ENCODE peak calls at places on chromosomes 11 and 22, in seven cellular contexts. A is colonic mucosa; U is non-pigmented ciliary epithelial cell; W is effector CD4-positive, alpha-beta T cell; H is caudate nucleus; K is NCI-H1105; G is AG09319. E is an unnamed sample.

GRCh38 chr11:128520206-128520885 is 67.0 kb downstream of the ETS1 start:
- DNase-seq in W (no peak), A (no peak), U (no peak), K (no peak), H (no peak), G (no peak), E (no peak)

GRCh38 chr22:44274918-44275665 is 37.7 kb downstream of the SHISAL1 start:
- DNase-seq in U (no peak), H (no peak), G (no peak), A (no peak), K (no peak), W (no peak), E (no peak)

GRCh38 chr22:21734540-21735197 is 925 bp downstream of the YPEL1 start:
- DNase-seq in U (no peak), H (no peak), G (no peak), A (no peak), W (no peak), K (no peak), E (no peak)

GRCh38 chr11:18005376-18006129 is 7.3 kb downstream of the SERGEF start:
- DNase-seq in H (no peak), U (no peak), W (no peak), K (no peak), G (no peak), A (no peak), E (no peak)

GRCh38 chr22:40036591-40037225 is 42.0 kb downstream of the FAM83F start:
- DNase-seq in U (no peak), H (peak), W (peak), A (peak), K (peak), G (peak), E (peak)

GRCh38 chr11:78676026-78676557 is 101.4 kb upstream of the NARS2 start:
- DNase-seq in K (no peak), W (no peak), G (no peak), A (no peak), H (no peak), U (no peak), E (no peak)

GRCh38 chr11:5553347-5553746 is 5.0 kb upstream of the OR52H1 start:
- DNase-seq in H (no peak), K (no peak), A (no peak), W (no peak), U (no peak), G (no peak), E (no peak)

GRCh38 chr22:30232716-30233218 is 13.8 kb downstream of the LIF start:
- DNase-seq in K (no peak), W (no peak), A (no peak), G (no peak), H (no peak), U (no peak), E (no peak)

GRCh38 chr11:67282876-67283371 is 6.2 kb upstream of the ANKRD13D start:
- DNase-seq in U (no peak), K (no peak), W (no peak), A (no peak), H (no peak), G (no peak), E (no peak)

GRCh38 chr11:3162410-3163240 is 2.5 kb downstream of the OSBPL5 start:
- DNase-seq in A (no peak), G (no peak), K (no peak), W (no peak), U (no peak), H (no peak), E (no peak)

GRCh38 chr22:35961480-35961902 is 67.1 kb downstream of the RBFOX2 start:
- DNase-seq in H (no peak), K (peak), G (peak), W (no peak), A (no peak), U (no peak), E (no peak)

GRCh38 chr11:2885676-2886081 is at the start of gene CDKN1C:
- DNase-seq in K (peak), A (peak), H (peak), U (no peak), G (peak), W (peak), E (no peak)

GRCh38 chr22:46918197-46918596 is 155.7 kb downstream of the TBC1D22A start:
- DNase-seq in U (no peak), G (no peak), H (no peak), K (no peak), A (no peak), W (no peak), E (no peak)

GRCh38 chr22:46829140-46829891 is 66.9 kb downstream of the TBC1D22A start:
- DNase-seq in W (no peak), A (no peak), U (peak), K (no peak), G (peak), H (no peak), E (peak)

GRCh38 chr22:47115921-47116320 is 353.5 kb downstream of the TBC1D22A start:
- DNase-seq in K (no peak), G (no peak), A (no peak), H (no peak), W (no peak), U (no peak), E (no peak)

GRCh38 chr11:46718155-46719019 is 626 bp upstream of the F2 start:
- DNase-seq in U (no peak), H (no peak), W (no peak), K (no peak), A (peak), G (no peak), E (no peak)

GRCh38 chr22:37470087-37470445 is 16.1 kb downstream of the MFNG start:
- DNase-seq in H (no peak), G (no peak), K (no peak), W (no peak), U (no peak), A (no peak), E (no peak)

GRCh38 chr11:130675456-130675855 is 227.0 kb downstream of the ADAMTS15 start:
- DNase-seq in A (no peak), K (no peak), U (no peak), H (no peak), G (no peak), W (no peak), E (no peak)

GRCh38 chr11:105689636-105690035 is 79.8 kb downstream of the GRIA4 start:
- DNase-seq in U (no peak), A (no peak), W (no peak), K (no peak), H (no peak), G (no peak), E (no peak)

GRCh38 chr22:40534379-40535188 is 101.9 kb downstream of the MRTFA start:
- DNase-seq in G (no peak), H (no peak), K (no peak), U (peak), A (no peak), W (no peak), E (no peak)

GRCh38 chr11:30333405-30333804 is 10.5 kb downstream of the ARL14EP start:
- DNase-seq in G (no peak), H (no peak), W (no peak), A (no peak), U (no peak), K (no peak), E (no peak)

GRCh38 chr11:27406498-27407354 is 43.7 kb upstream of the CCDC34 start:
- DNase-seq in A (no peak), G (no peak), W (no peak), H (no peak), U (no peak), K (no peak), E (no peak)

GRCh38 chr11:14764213-14764898 is 120.8 kb downstream of the PDE3B start:
- DNase-seq in K (no peak), W (no peak), H (no peak), U (no peak), G (no peak), A (no peak), E (no peak)

GRCh38 chr11:5280582-5281102 is 10.9 kb upstream of the HBE1 start:
- DNase-seq in G (peak), U (peak), H (no peak), W (no peak), K (no peak), A (peak), E (peak)

GRCh38 chr11:35145249-35145648 is 6.3 kb downstream of the CD44 start:
- DNase-seq in H (no peak), K (no peak), A (no peak), G (no peak), W (no peak), U (peak), E (no peak)

GRCh38 chr22:43230983-43231723 is 44.2 kb upstream of the TTLL12 start:
- DNase-seq in K (peak), G (no peak), A (peak), U (no peak), W (peak), H (peak), E (no peak)

GRCh38 chr11:116035972-116036371 is 531.8 kb upstream of the CADM1 start:
- DNase-seq in W (no peak), H (no peak), A (no peak), U (no peak), K (peak), G (no peak), E (no peak)

E was measured in AG09309.